ENCODE peak calls at places on chromosome 14, in four cellular contexts. A is CD4-positive, alpha-beta memory T cell; G is mesenchymal stem cell; W is left ventricle myocardium inferior. D is an unnamed sample.

GRCh38 chr14:73696466-73697390 is 17.5 kb downstream of the PNMA1 start:
- DNase-seq in G (peak; percentile 57), W (no peak), A (no peak), D (no peak)

GRCh38 chr14:103091041-103091882 is 3.3 kb upstream of the EXOC3L4 start:
- DNase-seq in G (peak; percentile 37), W (peak; percentile 64), A (peak; percentile 67), D (peak; percentile 62)

GRCh38 chr14:50647753-50648152 is 20.4 kb downstream of the SAV1 start:
- DNase-seq in A (no peak), W (no peak), G (peak; percentile 41), D (no peak)

GRCh38 chr14:61152851-61153364 is 128.2 kb downstream of the TMEM30B start:
- DNase-seq in A (no peak), G (no peak), W (no peak), D (no peak)

GRCh38 chr14:71714225-71714624 is 218.0 kb upstream of the RGS6 start:
- DNase-seq in A (no peak), G (no peak), W (no peak), D (no peak)

GRCh38 chr14:54253195-54253947 is 143.4 kb upstream of the CDKN3 start:
- DNase-seq in A (no peak), W (no peak), G (peak; percentile 80), D (no peak)

GRCh38 chr14:78448483-78449094 is 278.4 kb downstream of the NRXN3 start:
- DNase-seq in A (no peak), G (peak; percentile 1), W (no peak), D (peak; percentile 50)

GRCh38 chr14:51398898-51399297 is 158.9 kb downstream of the TMX1 start:
- DNase-seq in W (no peak), G (peak; percentile 82), A (no peak), D (no peak)

GRCh38 chr14:61822458-61822857 is 60.2 kb downstream of the SNAPC1 start:
- DNase-seq in G (no peak), A (no peak), W (no peak), D (no peak)

GRCh38 chr14:90349729-90350128 is 18.0 kb upstream of the NRDE2 start:
- DNase-seq in G (no peak), W (no peak), A (no peak), D (no peak)

GRCh38 chr14:74510955-74511354 is 17.4 kb downstream of the ISCA2 start:
- DNase-seq in A (no peak), G (peak; percentile 60), W (no peak), D (no peak)

GRCh38 chr14:81087230-81087629 is 131.8 kb downstream of the TSHR start:
- DNase-seq in G (no peak), A (no peak), W (no peak), D (no peak)

GRCh38 chr14:92122351-92122677 is 545 bp downstream of the CPSF2 start:
- DNase-seq in W (no peak), G (peak; percentile 62), A (no peak), D (peak; percentile 39)

GRCh38 chr14:97443412-97443811 is 646.2 kb downstream of the VRK1 start:
- DNase-seq in G (no peak), A (no peak), W (no peak), D (no peak)

GRCh38 chr14:103353391-103353790 is 19.4 kb downstream of the EIF5 start:
- DNase-seq in A (no peak), W (no peak), G (no peak), D (no peak)

GRCh38 chr14:105837349-105838063 is 311.1 kb downstream of the TMEM121 start:
- DNase-seq in G (no peak), A (no peak), W (no peak), D (peak; percentile 1)
- H3K36me3 ChIP-seq in G (no peaks in the 10 kb centered on the region), A (no peaks in the 10 kb centered on the region), W (no peaks in the 10 kb centered on the region), D (peaks cover 21% of the 10 kb centered on the region)

GRCh38 chr14:104887623-104888488 is 22.8 kb downstream of the CEP170B start:
- DNase-seq in G (no peak), W (peak; percentile 14), A (no peak), D (no peak)

GRCh38 chr14:104886690-104887622 is 21.9 kb downstream of the CEP170B start:
- DNase-seq in A (no peak), W (peak; percentile 15), G (no peak), D (no peak)

GRCh38 chr14:104885031-104885972 is 20.2 kb downstream of the CEP170B start:
- DNase-seq in W (peak; percentile 15), G (no peak), A (no peak), D (no peak)

GRCh38 chr14:104883681-104884361 is 18.8 kb downstream of the CEP170B start:
- DNase-seq in G (no peak), W (peak; percentile 9), A (no peak), D (no peak)

DNA sequence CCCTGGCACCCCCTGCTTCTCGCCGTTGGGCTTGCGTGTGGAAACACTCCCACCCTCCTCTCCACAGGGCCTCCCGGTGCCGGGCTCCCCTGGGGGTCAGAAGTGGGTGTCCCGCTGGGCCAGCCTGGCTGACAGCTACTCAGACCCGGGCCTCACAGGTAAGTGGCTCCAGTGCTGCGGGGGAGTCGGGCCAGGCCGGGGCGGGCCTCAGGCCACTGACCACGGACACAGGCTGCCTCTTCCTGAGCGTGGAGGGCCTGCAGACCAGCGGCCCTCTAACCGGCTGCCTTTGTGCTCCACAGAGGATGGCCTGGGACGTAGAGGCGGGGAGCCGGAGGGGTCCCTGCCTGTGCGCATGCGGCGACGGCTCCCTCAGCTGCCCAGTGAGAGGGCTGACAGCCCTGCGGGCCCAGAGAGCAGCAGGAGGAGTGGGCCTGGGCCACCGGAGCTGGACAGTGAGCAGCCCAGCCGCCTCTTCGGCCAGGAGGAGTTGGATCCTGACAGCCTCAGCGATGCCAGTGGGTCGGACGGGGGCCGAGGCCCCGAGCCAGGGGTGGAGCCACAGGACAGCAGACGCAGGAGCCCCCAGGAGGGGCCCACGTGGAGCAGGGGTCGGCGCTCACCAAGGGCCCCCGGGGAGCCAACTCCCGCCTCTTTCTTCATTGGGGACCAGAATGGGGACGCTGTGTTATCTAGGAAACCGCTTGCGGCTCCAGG is 21.1 kb downstream of the CEP170B start:
- DNase-seq in A (no peak), G (no peak), W (peak; percentile 13), D (no peak)
- H3K36me3 ChIP-seq in A (no peaks in the 10 kb centered on the region), G (peaks cover 29% of the 10 kb centered on the region), W (peaks cover 46% of the 10 kb centered on the region), D (no peaks in the 10 kb centered on the region)

GRCh38 chr14:76810525-76810924 is 2.2 kb downstream of the ANGEL1 start:
- DNase-seq in W (no peak), A (no peak), G (no peak), D (no peak)

GRCh38 chr14:76810953-76811400 is 1.7 kb downstream of the ANGEL1 start:
- DNase-seq in A (peak; percentile 38), G (peak; percentile 71), W (no peak), D (peak; percentile 56)

GRCh38 chr14:76806446-76806845 is 6.2 kb downstream of the ANGEL1 start:
- DNase-seq in A (no peak), G (no peak), W (no peak), D (no peak)

GRCh38 chr14:76808990-76809389 is 3.7 kb downstream of the ANGEL1 start:
- DNase-seq in A (no peak), W (no peak), G (no peak), D (no peak)

DNA sequence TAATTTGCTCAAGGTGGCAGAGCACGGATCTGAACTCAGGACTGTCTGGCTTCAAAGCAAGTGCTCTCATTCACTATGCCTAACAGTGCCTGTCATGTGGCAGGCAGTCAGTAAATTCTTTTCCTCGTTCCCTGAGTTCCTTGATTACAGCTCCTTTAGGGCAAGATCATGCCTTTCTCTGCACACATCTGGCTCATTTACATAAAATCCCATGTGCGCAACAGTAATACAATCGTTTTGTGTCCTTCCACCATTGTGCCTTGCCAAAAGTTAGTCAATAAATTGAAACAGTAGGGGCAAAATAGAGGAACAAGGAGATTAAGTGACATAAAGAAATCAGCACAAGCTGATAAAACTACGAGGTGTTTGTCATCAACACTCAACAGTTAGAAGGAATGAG is 7.4 kb downstream of the ANGEL1 start:
- DNase-seq in A (no peak), G (no peak), W (no peak), D (no peak)
- H3K36me3 ChIP-seq in A (peaks cover 55% of the 10 kb centered on the region), G (peaks cover 78% of the 10 kb centered on the region), W (peaks cover 89% of the 10 kb centered on the region), D (peaks cover 75% of the 10 kb centered on the region)

GRCh38 chr14:93223565-93223964 is 16.5 kb downstream of the UBR7 start:
- DNase-seq in A (no peak), G (no peak), W (no peak), D (no peak)

GRCh38 chr14:93214598-93214997 is 7.5 kb downstream of the UBR7 start:
- DNase-seq in W (no peak), A (no peak), G (no peak), D (no peak)

GRCh38 chr14:93219103-93219726 is 12.2 kb downstream of the UBR7 start:
- DNase-seq in W (no peak), G (peak; percentile 65), A (peak; percentile 54), D (peak; percentile 77)

GRCh38 chr14:93220509-93220908 is 13.5 kb downstream of the UBR7 start:
- DNase-seq in A (no peak), W (no peak), G (no peak), D (no peak)
- H3K36me3 ChIP-seq in A (peaks cover 15% of the 10 kb centered on the region), W (peaks cover 97% of the 10 kb centered on the region), G (peaks cover 65% of the 10 kb centered on the region), D (peaks cover 89% of the 10 kb centered on the region)